ENCODE peak calls at places on chromosome 20, in four cellular contexts. Y, L, O and C are unnamed samples.

GRCh38 chr20:59047938-59048680 is 5.5 kb upstream of the PRELID3B start:
- DNase-seq in O (no peak), L (no peak), Y (no peak), C (no peak)

GRCh38 chr20:4064118-4064962 is 49.0 kb upstream of the RNF24 start:
- DNase-seq in O (peak), L (no peak), Y (peak), C (no peak)

GRCh38 chr20:50610212-50610718 is 81.1 kb downstream of the RIPOR3 start:
- DNase-seq in L (no peak), O (no peak), Y (no peak), C (no peak)

GRCh38 chr20:20435453-20435852 is 67.5 kb downstream of the INSM1 start:
- DNase-seq in O (peak), Y (no peak), L (no peak), C (no peak)

GRCh38 chr20:1367479-1367878 is 25.4 kb downstream of the FKBP1A start:
- DNase-seq in O (no peak), Y (no peak), L (no peak), C (no peak)

GRCh38 chr20:18986146-18986830 is 172.7 kb downstream of the SCP2D1 start:
- DNase-seq in Y (no peak), O (no peak), L (no peak), C (no peak)

GRCh38 chr20:17635846-17636245 is 46.2 kb downstream of the RRBP1 start:
- DNase-seq in L (no peak), Y (no peak), O (no peak), C (no peak)

GRCh38 chr20:610130-611046 is at the start of gene TCF15:
- DNase-seq in O (peak), L (no peak), Y (no peak), C (peak)

GRCh38 chr20:8505817-8506216 is 373.8 kb downstream of the PLCB1 start:
- DNase-seq in L (no peak), O (no peak), Y (no peak), C (no peak)

GRCh38 chr20:7879883-7880282 is 60.4 kb downstream of the HAO1 start:
- DNase-seq in L (no peak), O (no peak), Y (no peak), C (no peak)

GRCh38 chr20:33859157-33859695 is 48.1 kb downstream of the CHMP4B start:
- DNase-seq in L (no peak), O (no peak), Y (no peak), C (peak)

GRCh38 chr20:19661717-19662637 is 96.1 kb upstream of the RIN2 start:
- DNase-seq in Y (peak), L (peak), O (peak), C (peak)

GRCh38 chr20:52410182-52410647 is 218.6 kb upstream of the ZFP64 start:
- DNase-seq in L (no peak), Y (no peak), O (no peak), C (no peak)

GRCh38 chr20:31630187-31630790 is 7.4 kb upstream of the COX4I2 start:
- DNase-seq in L (no peak), Y (peak), O (no peak), C (no peak)

GRCh38 chr20:43982886-43983285 is 68.2 kb downstream of the TOX2 start:
- DNase-seq in O (no peak), L (no peak), Y (no peak), C (no peak)

GRCh38 chr20:33685328-33686007 is 717 bp downstream of the E2F1 start:
- DNase-seq in O (peak), L (no peak), Y (no peak), C (peak)

GRCh38 chr20:20303742-20304141 is 64.2 kb upstream of the INSM1 start:
- DNase-seq in O (no peak), Y (no peak), L (no peak), C (no peak)

GRCh38 chr20:49674383-49675352 is 39.0 kb downstream of the B4GALT5 start:
- DNase-seq in O (no peak), L (no peak), Y (no peak), C (no peak)

GRCh38 chr20:53047203-53047602 is 75.0 kb downstream of the TSHZ2 start:
- DNase-seq in Y (no peak), O (no peak), L (no peak), C (no peak)

GRCh38 chr20:58712116-58712822 is 19.7 kb downstream of the NPEPL1 start:
- DNase-seq in L (no peak), O (no peak), Y (peak), C (no peak)

GRCh38 chr20:9978395-9979004 is 56.3 kb upstream of the ANKEF1 start:
- DNase-seq in O (peak), Y (no peak), L (peak), C (peak)

GRCh38 chr20:58021481-58021880 is 207.0 kb downstream of the ANKRD60 start:
- DNase-seq in Y (no peak), L (no peak), O (no peak), C (no peak)

GRCh38 chr20:58429303-58429702 is 40.3 kb downstream of the VAPB start:
- DNase-seq in O (no peak), Y (no peak), L (no peak), C (no peak)

GRCh38 chr20:59084041-59084841 is 41.7 kb upstream of the PRELID3B start:
- DNase-seq in O (no peak), L (no peak), Y (peak), C (no peak)

GRCh38 chr20:52481443-52481842 is 289.9 kb upstream of the ZFP64 start:
- DNase-seq in O (no peak), Y (no peak), L (no peak), C (no peak)

GRCh38 chr20:34708621-34709043 is 4.5 kb downstream of the TP53INP2 start:
- DNase-seq in O (peak), L (no peak), Y (peak), C (no peak)

GRCh38 chr20:54473340-54473739 is 2.1 kb upstream of the DOK5 start:
- DNase-seq in Y (no peak), O (no peak), L (no peak), C (no peak)

GRCh38 chr20:51541189-51542032 is 1.1 kb downstream of the NFATC2 start:
- DNase-seq in O (peak), L (no peak), Y (peak), C (peak)

GRCh38 chr20:18048191-18048590 is 9.5 kb downstream of the OVOL2 start:
- DNase-seq in O (no peak), L (no peak), Y (no peak), C (no peak)

GRCh38 chr20:58229198-58229802 is 847 bp upstream of the ANKRD60 start:
- DNase-seq in O (peak), L (no peak), Y (no peak), C (no peak)

GRCh38 chr20:58518896-58519593 is 3.8 kb upstream of the APCDD1L start:
- DNase-seq in Y (no peak), L (no peak), O (no peak), C (no peak)

GRCh38 chr20:47111576-47111975 is 216.9 kb downstream of the EYA2 start:
- DNase-seq in L (no peak), Y (no peak), O (no peak), C (no peak)

GRCh38 chr20:15867899-15868298 is 705.3 kb downstream of the KIF16B start:
- DNase-seq in Y (no peak), O (no peak), L (no peak), C (no peak)
- TF ChIP-seq CTCF in Y (no peak), O (peak), L (peak), C (peak)

DNA sequence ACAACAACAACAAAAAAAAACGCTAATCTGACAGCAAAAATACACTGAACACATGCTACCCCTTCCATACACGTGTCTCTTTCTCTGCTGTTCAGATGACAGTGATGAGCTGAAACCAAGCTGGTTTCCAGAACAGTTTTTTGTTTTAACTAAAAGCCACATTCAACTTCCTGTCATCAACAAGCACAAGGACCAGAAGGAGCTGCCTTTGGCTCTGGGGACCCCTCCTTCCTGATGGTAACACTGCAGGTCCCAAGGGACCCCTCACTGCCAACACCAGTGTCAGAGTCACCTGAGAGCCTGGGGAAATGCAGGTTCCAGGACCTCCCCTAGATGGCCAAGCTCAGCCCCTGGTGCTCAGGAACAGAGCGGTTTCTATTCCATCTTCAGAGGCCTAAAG is 6.0 kb downstream of the CST7 start:
- DNase-seq in O (no peak), L (no peak), Y (peak), C (peak)
- H3K4me3 ChIP-seq in O (no peak), L (no peak), Y (no peak), C (no peak)

GRCh38 chr20:63290677-63291472 is 2.1 kb upstream of the COL20A1 start:
- DNase-seq in Y (peak), L (no peak), O (peak), C (peak)
- TF ChIP-seq CTCF in Y (peak), L (peak), O (peak), C (peak)

DNA sequence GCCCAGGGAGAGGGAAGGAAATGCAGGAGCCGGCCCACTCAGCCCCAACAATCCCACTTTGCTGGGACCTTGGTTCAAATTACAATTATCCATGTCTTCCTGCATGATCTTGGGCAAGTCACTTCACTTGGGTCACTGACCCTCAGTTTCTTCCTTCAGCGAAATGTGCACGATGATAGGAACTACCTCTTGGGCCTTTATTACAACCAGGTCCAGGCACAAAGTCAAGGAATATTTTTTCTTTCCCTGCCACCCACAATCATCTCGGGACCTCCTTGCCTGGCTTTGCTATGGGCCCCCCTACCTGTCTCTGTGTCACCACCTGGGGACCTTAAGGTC is 358 bp upstream of the PLTP start:
- DNase-seq in L (no peak), Y (no peak), O (no peak), C (no peak)
- H3K4me3 ChIP-seq in L (peak), Y (peak), O (peak), C (peak)

GRCh38 chr20:40477805-40478204 is 211.2 kb downstream of the MAFB start:
- DNase-seq in Y (no peak), O (no peak), L (no peak), C (no peak)
- TF ChIP-seq CTCF in Y (no peak), O (no peak), L (no peak), C (no peak)

GRCh38 chr20:61799394-61799923 is 266.2 kb downstream of the TAF4 start:
- DNase-seq in Y (no peak), L (no peak), O (no peak), C (no peak)
- H3K4me3 ChIP-seq in Y (no peak), L (no peak), O (no peak), C (no peak)

DNA sequence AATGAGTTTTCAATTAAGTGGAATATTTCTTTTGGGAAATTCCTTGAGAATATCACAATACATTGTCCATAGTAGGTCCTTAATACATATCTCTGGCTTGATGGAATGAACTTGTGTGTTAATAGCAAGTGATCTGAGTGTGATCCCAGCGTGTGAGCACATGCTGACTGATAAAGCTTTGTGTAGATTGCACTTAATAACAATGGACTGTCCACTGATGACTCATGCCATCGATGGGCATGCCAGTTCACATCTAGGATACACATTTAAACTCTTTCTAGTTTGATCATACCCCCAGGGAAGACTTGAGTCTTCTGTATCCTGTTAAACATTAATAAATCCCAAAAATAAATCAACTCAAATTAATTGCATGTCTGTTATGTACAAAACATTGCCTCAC is 454.4 kb upstream of the SPTLC3 start:
- DNase-seq in Y (no peak), O (no peak), L (no peak), C (no peak)
- TF ChIP-seq CTCF in Y (no peak), O (no peak), L (no peak), C (no peak)

GRCh38 chr20:25081065-25081729 is 744 bp downstream of the VSX1 start:
- DNase-seq in Y (peak), O (peak), L (no peak), C (no peak)
- H3K4me3 ChIP-seq in Y (no peak), O (peak), L (no peak), C (no peak)

DNA sequence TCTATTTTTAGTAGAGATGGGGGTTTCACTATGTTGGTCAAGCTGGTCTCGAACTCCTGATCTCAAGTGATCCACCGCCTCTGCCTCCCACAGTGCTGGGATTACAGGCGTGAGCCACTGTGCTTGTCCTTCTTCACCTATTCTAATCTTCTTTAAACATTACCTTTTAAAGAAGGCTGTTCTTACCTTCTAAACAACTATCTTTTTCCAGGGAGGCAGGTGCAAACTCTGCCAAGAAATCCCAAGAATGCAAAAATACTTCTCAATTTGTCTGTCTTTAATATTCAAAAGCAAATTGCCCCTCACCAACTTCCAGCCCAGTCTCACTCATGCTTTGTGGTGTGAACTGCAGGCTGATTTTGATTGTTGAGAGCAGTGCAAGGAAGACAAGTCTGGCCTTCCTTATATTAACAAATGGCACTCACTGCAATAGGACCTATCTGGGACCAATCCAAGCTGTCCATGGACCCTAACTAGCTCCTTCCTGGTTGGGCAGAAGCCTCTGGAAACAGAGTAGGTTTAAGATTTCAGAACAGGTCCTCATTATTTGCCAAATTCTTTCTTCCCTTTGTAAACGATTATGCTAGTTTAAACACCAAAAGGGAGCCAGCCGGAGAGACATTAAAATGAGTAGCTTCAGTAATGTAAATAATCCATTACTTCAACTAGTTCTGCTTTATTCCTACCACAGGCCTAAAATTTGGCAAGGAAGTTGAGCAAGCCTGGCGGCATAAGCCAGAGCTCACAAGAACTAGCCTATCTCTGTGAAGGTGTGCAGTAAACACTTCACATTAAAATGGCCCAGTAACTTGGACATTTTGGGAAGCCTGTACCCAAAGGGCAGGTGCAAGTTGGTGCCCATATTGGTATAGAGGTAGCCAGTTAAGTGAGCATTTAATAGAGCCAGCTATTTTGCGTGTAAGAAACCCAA is 1.6 kb downstream of the SCAND1 start:
- DNase-seq in L (no peak), O (no peak), Y (no peak), C (no peak)
- TF ChIP-seq CTCF in L (no peak), O (no peak), Y (no peak), C (no peak)

DNA sequence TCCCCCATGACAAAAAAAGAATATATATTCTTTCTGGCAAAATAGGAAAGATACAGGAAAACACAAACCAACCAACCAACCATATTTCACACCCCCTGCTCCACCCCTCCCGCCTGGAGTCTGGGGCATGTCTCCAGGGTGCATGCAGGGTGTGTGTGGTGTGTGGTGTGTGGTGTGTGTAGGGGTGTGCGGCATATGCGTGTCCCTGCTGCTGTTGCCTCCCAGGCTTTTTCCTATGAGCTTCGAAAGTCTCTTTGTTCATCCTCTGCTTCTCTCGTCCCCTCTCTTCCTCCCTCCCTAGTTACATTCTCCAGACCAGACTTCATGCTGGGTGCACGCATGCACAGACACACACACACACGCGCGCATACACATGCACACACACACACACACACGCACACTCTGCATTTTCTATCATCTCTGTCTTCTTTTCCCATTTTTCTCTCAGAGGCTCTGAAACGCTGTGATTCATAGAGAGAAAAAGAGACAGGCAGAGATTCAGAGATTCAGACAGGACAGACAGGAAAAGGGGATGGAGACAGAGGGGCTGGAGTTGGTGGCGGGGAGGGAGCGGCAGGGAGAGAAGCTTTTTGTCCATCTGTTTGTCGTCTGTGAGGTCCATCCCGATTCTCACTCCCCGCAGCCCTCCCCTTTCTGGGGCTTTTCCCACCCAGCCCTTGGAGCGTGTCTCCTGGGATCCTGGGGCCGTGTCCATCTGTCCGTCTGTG is 62.4 kb downstream of the SRC start:
- DNase-seq in L (no peak), O (no peak), Y (no peak), C (no peak)
- H3K4me3 ChIP-seq in L (no peak), O (no peak), Y (no peak), C (no peak)